ENCODE peak calls at places on chromosomes 3 and 15, in nine cellular contexts. K is GM23248, D is aorta, H is endothelial cell, A is islet precursor cell, S is NCI-H2171, L is hypothalamus, I is pons, P is AG09319. O is an unnamed sample.

GRCh38 chr3:125374501-125374995 is 577 bp downstream of the ZNF148 start:
- DNase-seq in K (peak; percentile 71), D (peak; percentile 80), H (peak; percentile 49), A (peak; percentile 77), S (peak; percentile 40), L (no peak), I (peak; percentile 37), P (no peak), O (peak; percentile 35)

GRCh38 chr3:105606052-105606451 is 239.3 kb downstream of the ALCAM start:
- DNase-seq in K (peak; percentile 72), D (no peak), H (no peak), A (no peak), S (no peak), L (no peak), I (no peak), P (no peak), O (no peak)

GRCh38 chr15:72236381-72237285 is 5.6 kb upstream of the PKM start:
- DNase-seq in K (peak; percentile 28), D (no peak), H (no peak), A (no peak), S (no peak), L (no peak), I (peak; percentile 17), P (no peak), O (no peak)

GRCh38 chr15:59313703-59314332 is 58.9 kb downstream of the MYO1E start:
- DNase-seq in K (peak; percentile 59), D (peak; percentile 96), H (no peak), A (no peak), S (peak; percentile 44), L (no peak), I (no peak), P (no peak), O (no peak)

GRCh38 chr3:132837615-132838014 is 115.4 kb upstream of the NPHP3 start:
- DNase-seq in K (no peak), D (no peak), H (no peak), A (no peak), S (no peak), L (no peak), I (no peak), P (no peak), O (no peak)

GRCh38 chr3:109098245-109098644 is 19.7 kb downstream of the MORC1 start:
- DNase-seq in K (no peak), D (no peak), H (peak; percentile 9), A (peak; percentile 74), S (peak; percentile 2), L (no peak), I (no peak), P (no peak), O (peak; percentile 28)

GRCh38 chr15:59741274-59741906 is 52.3 kb upstream of the BNIP2 start:
- DNase-seq in K (peak; percentile 38), D (no peak), H (peak; percentile 25), A (peak; percentile 59), S (no peak), L (no peak), I (peak; percentile 29), P (no peak), O (no peak)

GRCh38 chr3:150830094-150830681 is 67.2 kb upstream of the SIAH2 start:
- DNase-seq in K (peak; percentile 8), D (no peak), H (no peak), A (no peak), S (no peak), L (no peak), I (no peak), P (no peak), O (no peak)

GRCh38 chr3:117063910-117064309 is 354.3 kb downstream of the TUSC7 start:
- DNase-seq in K (peak; percentile 24), D (no peak), H (no peak), A (no peak), S (no peak), L (no peak), I (no peak), P (no peak), O (no peak)

GRCh38 chr3:183254816-183255730 is 2.0 kb downstream of the B3GNT5 start:
- DNase-seq in K (no peak), D (no peak), H (no peak), A (no peak), S (no peak), L (no peak), I (no peak), P (no peak), O (no peak)

GRCh38 chr3:176174060-176174459 is 1023.2 kb downstream of the TBL1XR1 start:
- DNase-seq in K (no peak), D (no peak), H (no peak), A (no peak), S (no peak), L (no peak), I (no peak), P (no peak), O (no peak)

GRCh38 chr15:90154861-90155626 is 46.1 kb upstream of the SEMA4B start:
- DNase-seq in K (peak; percentile 64), D (no peak), H (no peak), A (no peak), S (no peak), L (no peak), I (no peak), P (no peak), O (no peak)

GRCh38 chr3:105274958-105275357 is 91.8 kb upstream of the ALCAM start:
- DNase-seq in K (peak; percentile 70), D (no peak), H (no peak), A (no peak), S (no peak), L (no peak), I (no peak), P (peak; percentile 40), O (no peak)

GRCh38 chr3:46427929-46428833 is 21.1 kb downstream of the CCRL2 start:
- DNase-seq in K (no peak), D (no peak), H (no peak), A (peak; percentile 37), S (no peak), L (no peak), I (peak; percentile 48), P (no peak), O (no peak)

GRCh38 chr3:177553012-177553411 is 355.7 kb upstream of the TBL1XR1 start:
- DNase-seq in K (no peak), D (no peak), H (no peak), A (no peak), S (no peak), L (no peak), I (peak; percentile 28), P (no peak), O (no peak)

GRCh38 chr3:116340680-116341216 is 104.5 kb downstream of the LSAMP start:
- DNase-seq in K (peak; percentile 75), D (no peak), H (no peak), A (no peak), S (no peak), L (no peak), I (no peak), P (no peak), O (no peak)

GRCh38 chr3:42025388-42026138 is 63.7 kb upstream of the ULK4 start:
- DNase-seq in K (peak; percentile 98), D (peak; percentile 94), H (peak; percentile 68), A (peak; percentile 97), S (peak; percentile 81), L (peak; percentile 65), I (peak; percentile 97), P (peak; percentile 87), O (peak; percentile 88)

GRCh38 chr3:13951184-13951583 is 71.3 kb upstream of the WNT7A start:
- DNase-seq in K (no peak), D (no peak), H (no peak), A (no peak), S (no peak), L (no peak), I (no peak), P (no peak), O (no peak)

GRCh38 chr15:70313099-70314017 is 215.6 kb upstream of the TLE3 start:
- DNase-seq in K (no peak), D (no peak), H (no peak), A (no peak), S (no peak), L (no peak), I (no peak), P (no peak), O (no peak)

GRCh38 chr3:46883252-46884185 is 6.0 kb downstream of the PTH1R start:
- DNase-seq in K (peak; percentile 76), D (no peak), H (peak; percentile 25), A (no peak), S (no peak), L (no peak), I (no peak), P (no peak), O (no peak)

GRCh38 chr3:42608586-42608985 is 8.1 kb downstream of the NKTR start:
- DNase-seq in K (peak; percentile 21), D (no peak), H (no peak), A (no peak), S (no peak), L (no peak), I (peak; percentile 26), P (no peak), O (no peak)

GRCh38 chr3:194330579-194330978 is 20.5 kb downstream of the CPN2 start:
- DNase-seq in K (peak; percentile 75), D (no peak), H (no peak), A (no peak), S (no peak), L (no peak), I (peak; percentile 49), P (peak; percentile 44), O (no peak)

GRCh38 chr15:99668533-99669182 is 64.6 kb downstream of the LYSMD4 start:
- DNase-seq in K (no peak), D (no peak), H (no peak), A (no peak), S (no peak), L (no peak), I (no peak), P (no peak), O (no peak)

GRCh38 chr15:37789881-37790280 is 144.6 kb upstream of the TMCO5A start:
- DNase-seq in K (peak; percentile 75), D (no peak), H (no peak), A (no peak), S (no peak), L (no peak), I (no peak), P (peak; percentile 5), O (no peak)

GRCh38 chr3:189985938-189986337 is 134.8 kb downstream of the P3H2 start:
- DNase-seq in K (no peak), D (no peak), H (no peak), A (no peak), S (no peak), L (no peak), I (no peak), P (no peak), O (no peak)

GRCh38 chr3:42804831-42805821 is 836 bp upstream of the HIGD1A start:
- DNase-seq in K (peak; percentile 43), D (peak; percentile 77), H (peak; percentile 38), A (peak; percentile 80), S (no peak), L (peak; percentile 5), I (peak; percentile 30), P (no peak), O (no peak)

GRCh38 chr15:48592929-48593328 is 52.6 kb downstream of the FBN1 start:
- DNase-seq in K (peak; percentile 41), D (no peak), H (no peak), A (no peak), S (no peak), L (no peak), I (no peak), P (no peak), O (no peak)

GRCh38 chr3:188584162-188584529 is 430.2 kb downstream of the LPP start:
- DNase-seq in K (peak; percentile 87), D (no peak), H (no peak), A (no peak), S (no peak), L (no peak), I (no peak), P (no peak), O (no peak)

GRCh38 chr3:79297242-79297641 is 470.6 kb downstream of the ROBO1 start:
- DNase-seq in K (peak; percentile 90), D (no peak), H (no peak), A (no peak), S (peak; percentile 66), L (no peak), I (no peak), P (peak; percentile 89), O (no peak)

GRCh38 chr3:182794455-182794773 is 1.1 kb downstream of the ATP11B start:
- DNase-seq in K (no peak), D (no peak), H (no peak), A (no peak), S (no peak), L (no peak), I (no peak), P (no peak), O (no peak)

GRCh38 chr3:54604495-54604894 is 323.4 kb downstream of the LRTM1 start:
- DNase-seq in K (no peak), D (no peak), H (no peak), A (no peak), S (no peak), L (no peak), I (no peak), P (no peak), O (no peak)